ENCODE peak calls at places on chromosomes 2 and 18, in five cellular contexts. Y, B, K, O and P are unnamed samples.

GRCh38 chr2:46555011-46555410 is 75.6 kb downstream of the TMEM247 start:
- DNase-seq in K (no peak), Y (peak), B (no peak), O (no peak), P (no peak)

GRCh38 chr2:6942848-6943247 is 25.6 kb downstream of the RNF144A start:
- DNase-seq in O (no peak), K (no peak), B (no peak), Y (no peak), P (no peak)

GRCh38 chr2:45890094-45890646 is 238.7 kb downstream of the PRKCE start:
- DNase-seq in K (no peak), Y (no peak), O (no peak), B (no peak), P (no peak)

GRCh38 chr2:127611076-127611925 is 34.7 kb upstream of the GPR17 start:
- DNase-seq in B (peak), K (no peak), O (no peak), Y (no peak), P (no peak)

GRCh38 chr2:72915907-72916742 is 1.2 kb upstream of the EMX1 start:
- DNase-seq in B (peak), O (peak), Y (peak), K (no peak), P (no peak)

GRCh38 chr2:207711750-207712487 is 479 bp downstream of the CCNYL1 start:
- DNase-seq in K (peak), B (peak), Y (peak), O (peak), P (no peak)

GRCh38 chr2:234406085-234406484 is 90.8 kb downstream of the ARL4C start:
- DNase-seq in B (no peak), O (no peak), Y (no peak), K (no peak), P (no peak)

GRCh38 chr18:55586841-55587240 is 1.2 kb downstream of the TCF4 start:
- DNase-seq in K (no peak), B (no peak), Y (peak), O (no peak), P (no peak)

GRCh38 chr2:63406641-63407040 is 181.6 kb downstream of the WDPCP start:
- DNase-seq in B (no peak), O (no peak), Y (no peak), K (no peak), P (no peak)

GRCh38 chr18:48430162-48430561 is 21.0 kb upstream of the ZBTB7C start:
- DNase-seq in Y (no peak), K (no peak), B (no peak), O (no peak), P (no peak)

GRCh38 chr18:48433541-48433940 is 24.4 kb upstream of the ZBTB7C start:
- DNase-seq in Y (no peak), O (no peak), B (no peak), K (no peak), P (no peak)

GRCh38 chr18:48422947-48423378 is 13.8 kb upstream of the ZBTB7C start:
- DNase-seq in B (no peak), Y (peak), K (no peak), O (no peak), P (no peak)

GRCh38 chr18:48428494-48429177 is 19.5 kb upstream of the ZBTB7C start:
- DNase-seq in K (no peak), O (no peak), Y (no peak), B (no peak), P (no peak)
- H3K27ac ChIP-seq in K (no peak), O (no peak), Y (no peak), B (no peak), P (no peak)

DNA sequence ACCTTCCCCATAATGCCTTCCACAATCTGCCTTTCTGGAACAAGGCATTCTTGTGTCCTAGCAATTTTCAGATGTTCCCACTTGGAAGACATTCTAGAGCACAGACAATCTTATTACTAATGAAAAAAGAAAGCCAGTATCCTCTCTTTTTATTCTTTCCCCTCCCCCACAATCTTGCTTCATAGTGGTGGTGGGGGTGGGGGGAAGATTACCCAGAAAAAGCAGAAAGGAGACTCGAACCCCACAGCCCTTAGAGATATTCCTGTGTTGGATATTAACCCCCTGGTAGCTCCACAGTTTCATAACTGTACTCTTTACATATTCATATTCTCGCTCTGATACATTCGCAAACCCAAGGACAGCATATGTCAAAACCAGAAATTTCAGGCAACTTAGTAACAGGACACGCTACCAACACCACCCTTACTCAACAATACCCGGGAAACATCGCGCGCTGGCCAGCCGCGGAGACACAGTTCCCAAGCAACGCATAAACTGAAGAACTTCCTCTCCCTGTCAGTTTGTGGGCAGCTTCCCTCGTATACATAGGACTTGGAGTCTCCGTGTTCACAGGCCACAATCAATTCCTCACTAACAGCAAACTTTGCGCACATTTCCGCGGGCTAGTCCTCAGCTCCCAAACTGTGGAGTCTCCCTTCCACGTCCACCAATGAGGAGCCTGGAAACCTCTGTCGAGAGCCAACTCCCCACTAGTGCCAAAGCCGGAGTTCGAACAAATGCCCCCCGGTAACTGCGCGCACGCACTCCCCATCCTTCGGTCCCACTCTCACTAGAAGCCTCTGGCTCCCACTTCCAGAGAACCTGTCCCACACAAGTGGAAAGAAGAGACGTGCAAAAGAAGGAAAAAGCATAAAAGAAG is 709 bp downstream of the NR4A2 start:
- DNase-seq in K (no peak), O (peak), B (peak), Y (peak), P (no peak)
- H3K27ac ChIP-seq in K (peak), O (peak), B (peak), Y (no peak), P (peak)

DNA sequence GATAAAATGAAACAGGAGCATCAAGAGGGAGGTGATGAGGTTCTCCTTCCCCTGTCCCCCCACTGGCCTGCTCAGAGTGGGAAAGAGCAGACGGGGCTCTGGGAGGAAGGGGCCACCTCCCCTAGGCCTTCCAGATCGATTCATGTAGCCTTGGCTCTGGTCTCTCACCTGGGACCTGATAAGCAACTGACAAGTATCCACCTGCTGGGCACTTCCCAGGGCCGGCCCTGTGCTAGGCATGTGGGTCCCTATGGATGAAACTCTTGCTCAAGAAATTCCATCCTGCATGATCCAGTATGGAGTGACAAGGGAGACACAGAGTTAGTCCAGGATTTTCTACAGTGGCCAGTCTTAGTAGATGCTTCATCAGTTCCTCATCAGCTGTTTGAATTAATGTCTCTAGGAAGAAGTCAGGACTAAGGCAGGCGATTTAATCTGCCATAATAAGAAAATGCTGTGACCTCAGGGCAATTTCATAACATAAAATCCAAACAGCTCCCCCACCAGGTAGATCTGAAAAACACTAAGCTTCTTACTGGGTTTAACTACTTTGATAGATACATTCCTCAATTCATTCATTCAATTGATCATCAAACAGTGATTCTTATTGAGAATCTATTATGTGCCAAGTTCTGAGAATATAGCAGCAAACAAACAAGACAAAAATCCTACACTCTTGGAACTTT is 44.7 kb upstream of the ZFP36L2 start:
- DNase-seq in B (no peak), O (no peak), K (no peak), Y (peak), P (no peak)
- H3K27ac ChIP-seq in B (peak), O (no peak), K (no peak), Y (no peak), P (no peak)

GRCh38 chr2:26911911-26912861 is 58.3 kb upstream of the MAPRE3 start:
- DNase-seq in Y (peak), K (no peak), B (no peak), O (no peak), P (no peak)
- H3K27ac ChIP-seq in Y (no peak), K (no peak), B (no peak), O (no peak), P (no peak)

GRCh38 chr2:85972355-85972754 is 83.6 kb upstream of the ST3GAL5 start:
- DNase-seq in B (no peak), Y (no peak), O (no peak), K (no peak), P (no peak)

GRCh38 chr2:85976106-85976920 is 87.5 kb upstream of the ST3GAL5 start:
- DNase-seq in K (no peak), B (peak), Y (no peak), O (no peak), P (no peak)

GRCh38 chr2:85974395-85974794 is 85.6 kb upstream of the ST3GAL5 start:
- DNase-seq in K (no peak), Y (no peak), B (peak), O (no peak), P (no peak)

GRCh38 chr2:85978883-85979780 is 90.3 kb upstream of the ST3GAL5 start:
- DNase-seq in O (no peak), Y (no peak), K (no peak), B (peak), P (no peak)

DNA sequence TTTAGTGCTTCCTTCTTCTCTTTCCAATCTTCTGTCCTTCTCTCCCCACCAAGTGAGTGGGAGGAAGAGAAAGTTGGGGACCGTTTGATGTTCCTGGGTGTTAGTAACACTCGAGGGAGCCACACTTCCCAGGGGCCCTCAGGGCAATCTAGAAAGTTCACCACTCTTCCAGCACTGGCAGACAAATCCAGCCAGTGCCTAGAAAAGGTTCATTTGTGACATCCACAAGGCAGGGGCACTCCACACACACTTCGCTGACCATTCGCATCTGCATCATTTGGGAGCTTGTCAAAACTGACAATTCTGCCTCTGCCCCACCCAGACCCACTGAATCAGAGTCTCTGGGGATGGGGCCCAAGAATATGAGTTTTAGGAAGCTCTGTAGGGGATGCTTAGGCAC is 86.8 kb upstream of the ST3GAL5 start:
- DNase-seq in K (no peak), Y (no peak), B (peak), O (no peak), P (no peak)
- H3K27ac ChIP-seq in K (no peak), Y (no peak), B (peak), O (no peak), P (no peak)